ENCODE peak calls at places on chromosomes 12 and 14, in four cellular contexts. X is progenitor cell of endocrine pancreas, V is fibroblast of pulmonary artery, G is AG08395. S is an unnamed sample.

GRCh38 chr14:89848165-89848564 is 106.4 kb downstream of the EFCAB11 start:
- DNase-seq in X (no peak), V (peak), G (peak), S (no peak)

GRCh38 chr12:124754949-124755800 is 108.5 kb downstream of the SCARB1 start:
- DNase-seq in X (no peak), V (peak), G (peak), S (no peak)

GRCh38 chr12:80580254-80580653 is 127.2 kb upstream of the MYF6 start:
- DNase-seq in X (no peak), V (peak), G (peak), S (no peak)

GRCh38 chr12:59459966-59460365 is 135.9 kb upstream of the SLC16A7 start:
- DNase-seq in X (no peak), V (peak), G (peak), S (no peak)

GRCh38 chr14:20998674-20999366 is at the start of gene SLC39A2:
- DNase-seq in X (no peak), V (peak), G (peak), S (no peak)

GRCh38 chr12:57530396-57531142 is 7.9 kb downstream of the MBD6 start:
- DNase-seq in X (no peak), V (no peak), G (no peak), S (no peak)

GRCh38 chr14:68955164-68955921 is 23.8 kb downstream of the ACTN1 start:
- DNase-seq in X (no peak), V (no peak), G (no peak), S (no peak)

GRCh38 chr14:102590667-102591099 is 1.8 kb upstream of the RCOR1 start:
- DNase-seq in X (peak), V (peak), G (peak), S (no peak)

GRCh38 chr12:124422570-124423523 is 128.0 kb downstream of the RFLNA start:
- DNase-seq in X (no peak), V (peak), G (peak), S (no peak)

GRCh38 chr14:66315548-66315947 is 170.6 kb upstream of the CCDC196 start:
- DNase-seq in X (no peak), V (no peak), G (no peak), S (no peak)

GRCh38 chr14:60652674-60653387 is 3.6 kb upstream of the SIX1 start:
- DNase-seq in X (no peak), V (no peak), G (no peak), S (no peak)

GRCh38 chr12:106245767-106246166 is 2.1 kb downstream of the CKAP4 start:
- DNase-seq in X (no peak), V (peak), G (peak), S (no peak)

GRCh38 chr12:116368196-116369194 is 91.0 kb upstream of the MED13L start:
- DNase-seq in X (peak), V (no peak), G (no peak), S (no peak)

GRCh38 chr12:46373303-46374182 is 970 bp upstream of the SLC38A2 start:
- DNase-seq in X (peak), V (peak), G (peak), S (no peak)

GRCh38 chr14:26526132-26526531 is 71.7 kb downstream of the NOVA1 start:
- DNase-seq in X (no peak), V (peak), G (peak), S (no peak)

GRCh38 chr12:27626239-27626638 is 70.0 kb upstream of the REP15 start:
- DNase-seq in X (no peak), V (no peak), G (no peak), S (no peak)

GRCh38 chr12:6360578-6361490 is 14.5 kb downstream of the SCNN1A start:
- DNase-seq in X (no peak), V (no peak), G (no peak), S (no peak)

GRCh38 chr12:3606101-3606500 is 115.1 kb downstream of the PRMT8 start:
- DNase-seq in X (no peak), V (no peak), G (no peak), S (no peak)

GRCh38 chr12:85441740-85442139 is 161.7 kb downstream of the ALX1 start:
- DNase-seq in X (no peak), V (peak), G (no peak), S (no peak)

GRCh38 chr14:75562048-75562447 is 16.4 kb upstream of the FLVCR2 start:
- DNase-seq in X (no peak), V (no peak), G (no peak), S (no peak)

GRCh38 chr14:98198385-98198784 is 1073.6 kb downstream of the BCL11B start:
- DNase-seq in X (no peak), V (no peak), G (no peak), S (no peak)

GRCh38 chr12:107929436-107929835 is 154.9 kb downstream of the ASCL4 start:
- DNase-seq in X (no peak), V (peak), G (peak), S (no peak)

GRCh38 chr12:1913377-1914115 is 4.9 kb downstream of the CACNA2D4 start:
- DNase-seq in X (no peak), V (no peak), G (peak), S (no peak)

GRCh38 chr12:50097952-50098351 is 5.9 kb upstream of the GPD1 start:
- DNase-seq in X (no peak), V (no peak), G (no peak), S (no peak)

GRCh38 chr14:93113678-93114067 is 2.1 kb downstream of the ITPK1 start:
- DNase-seq in X (no peak), V (no peak), G (no peak), S (no peak)

GRCh38 chr14:101587403-101587998 is 26.2 kb downstream of the DIO3 start:
- DNase-seq in X (no peak), V (no peak), G (no peak), S (no peak)